ENCODE peak calls at places on chromosome 17, in seven cellular contexts. One of them, this sample, is unnamed.

GRCh38 chr17:34226011-34226410 is 29.1 kb upstream of the CCL2 start:
- DNase-seq in colonic mucosa: no peak
- DNase-seq in upper lobe of left lung: no peak
- DNase-seq in right lobe of liver: no peak
- DNase-seq in PC-3: no peak
- DNase-seq in AG09309: no peak
- DNase-seq in left ventricle myocardium inferior: no peak
- DNase-seq in this sample: no peak

GRCh38 chr17:36527851-36528250 is 6.8 kb downstream of the MYO19 start:
- DNase-seq in colonic mucosa: no peak
- DNase-seq in upper lobe of left lung: no peak
- DNase-seq in right lobe of liver: no peak
- DNase-seq in PC-3: no peak
- DNase-seq in AG09309: no peak
- DNase-seq in left ventricle myocardium inferior: no peak
- DNase-seq in this sample: no peak

GRCh38 chr17:6753006-6753445 is 2.8 kb upstream of the XAF1 start:
- DNase-seq in colonic mucosa: peak; percentile 33
- DNase-seq in upper lobe of left lung: peak; percentile 43
- DNase-seq in right lobe of liver: peak; percentile 79
- DNase-seq in PC-3: peak; percentile 44
- DNase-seq in AG09309: peak; percentile 51
- DNase-seq in left ventricle myocardium inferior: peak; percentile 66
- DNase-seq in this sample: no peak

GRCh38 chr17:58269557-58270291 is 11.0 kb downstream of the MPO start:
- DNase-seq in colonic mucosa: no peak
- DNase-seq in upper lobe of left lung: no peak
- DNase-seq in right lobe of liver: no peak
- DNase-seq in PC-3: no peak
- DNase-seq in AG09309: no peak
- DNase-seq in left ventricle myocardium inferior: no peak
- DNase-seq in this sample: no peak

GRCh38 chr17:13437966-13438779 is 163.6 kb downstream of the HS3ST3A1 start:
- DNase-seq in colonic mucosa: peak; percentile 54
- DNase-seq in upper lobe of left lung: no peak
- DNase-seq in right lobe of liver: no peak
- DNase-seq in PC-3: peak; percentile 57
- DNase-seq in AG09309: no peak
- DNase-seq in left ventricle myocardium inferior: no peak
- DNase-seq in this sample: no peak

GRCh38 chr17:18184143-18185007 is 747 bp downstream of the ALKBH5 start:
- DNase-seq in colonic mucosa: peak; percentile 56
- DNase-seq in upper lobe of left lung: peak; percentile 65
- DNase-seq in right lobe of liver: peak; percentile 61
- DNase-seq in PC-3: peak; percentile 20
- DNase-seq in AG09309: no peak
- DNase-seq in left ventricle myocardium inferior: peak; percentile 45
- DNase-seq in this sample: peak; percentile 50

GRCh38 chr17:75767881-75768280 is 2.9 kb upstream of the GALK1 start:
- DNase-seq in colonic mucosa: no peak
- DNase-seq in upper lobe of left lung: no peak
- DNase-seq in right lobe of liver: peak; percentile 3
- DNase-seq in PC-3: no peak
- DNase-seq in AG09309: no peak
- DNase-seq in left ventricle myocardium inferior: no peak
- DNase-seq in this sample: no peak

GRCh38 chr17:38320482-38320881 is 23.3 kb downstream of the GPR179 start:
- DNase-seq in colonic mucosa: no peak
- DNase-seq in upper lobe of left lung: peak; percentile 82
- DNase-seq in right lobe of liver: no peak
- DNase-seq in PC-3: peak; percentile 32
- DNase-seq in AG09309: no peak
- DNase-seq in left ventricle myocardium inferior: no peak
- DNase-seq in this sample: no peak

GRCh38 chr17:14752007-14752406 is 451.1 kb downstream of the HS3ST3B1 start:
- DNase-seq in colonic mucosa: no peak
- DNase-seq in upper lobe of left lung: no peak
- DNase-seq in right lobe of liver: no peak
- DNase-seq in PC-3: no peak
- DNase-seq in AG09309: no peak
- DNase-seq in left ventricle myocardium inferior: no peak
- DNase-seq in this sample: no peak

GRCh38 chr17:39676198-39676819 is 8.1 kb downstream of the PNMT start:
- DNase-seq in colonic mucosa: peak; percentile 83
- DNase-seq in upper lobe of left lung: peak; percentile 91
- DNase-seq in right lobe of liver: no peak
- DNase-seq in PC-3: no peak
- DNase-seq in AG09309: no peak
- DNase-seq in left ventricle myocardium inferior: peak; percentile 76
- DNase-seq in this sample: no peak

GRCh38 chr17:17401271-17401781 is 75.5 kb upstream of the MED9 start:
- DNase-seq in colonic mucosa: no peak
- DNase-seq in upper lobe of left lung: peak; percentile 52
- DNase-seq in right lobe of liver: peak; percentile 79
- DNase-seq in PC-3: peak; percentile 47
- DNase-seq in AG09309: no peak
- DNase-seq in left ventricle myocardium inferior: no peak
- DNase-seq in this sample: no peak

GRCh38 chr17:44097110-44097810 is 26.2 kb downstream of the HDAC5 start:
- DNase-seq in colonic mucosa: no peak
- DNase-seq in upper lobe of left lung: no peak
- DNase-seq in right lobe of liver: peak; percentile 86
- DNase-seq in PC-3: peak; percentile 22
- DNase-seq in AG09309: peak; percentile 45
- DNase-seq in left ventricle myocardium inferior: peak; percentile 79
- DNase-seq in this sample: no peak

GRCh38 chr17:72600934-72601333 is 480.1 kb downstream of the SOX9 start:
- DNase-seq in colonic mucosa: no peak
- DNase-seq in upper lobe of left lung: no peak
- DNase-seq in right lobe of liver: no peak
- DNase-seq in PC-3: peak; percentile 56
- DNase-seq in AG09309: no peak
- DNase-seq in left ventricle myocardium inferior: no peak
- DNase-seq in this sample: no peak

GRCh38 chr17:72604518-72604917 is 483.7 kb downstream of the SOX9 start:
- DNase-seq in colonic mucosa: no peak
- DNase-seq in upper lobe of left lung: no peak
- DNase-seq in right lobe of liver: no peak
- DNase-seq in PC-3: no peak
- DNase-seq in AG09309: no peak
- DNase-seq in left ventricle myocardium inferior: no peak
- DNase-seq in this sample: no peak

GRCh38 chr17:72603346-72604242 is 482.8 kb downstream of the SOX9 start:
- DNase-seq in colonic mucosa: no peak
- DNase-seq in upper lobe of left lung: no peak
- DNase-seq in right lobe of liver: no peak
- DNase-seq in PC-3: no peak
- DNase-seq in AG09309: no peak
- DNase-seq in left ventricle myocardium inferior: no peak
- DNase-seq in this sample: no peak

GRCh38 chr17:72605543-72605942 is 484.7 kb downstream of the SOX9 start:
- DNase-seq in colonic mucosa: no peak
- DNase-seq in upper lobe of left lung: no peak
- DNase-seq in right lobe of liver: no peak
- DNase-seq in PC-3: no peak
- DNase-seq in AG09309: no peak
- DNase-seq in left ventricle myocardium inferior: no peak
- DNase-seq in this sample: no peak

DNA sequence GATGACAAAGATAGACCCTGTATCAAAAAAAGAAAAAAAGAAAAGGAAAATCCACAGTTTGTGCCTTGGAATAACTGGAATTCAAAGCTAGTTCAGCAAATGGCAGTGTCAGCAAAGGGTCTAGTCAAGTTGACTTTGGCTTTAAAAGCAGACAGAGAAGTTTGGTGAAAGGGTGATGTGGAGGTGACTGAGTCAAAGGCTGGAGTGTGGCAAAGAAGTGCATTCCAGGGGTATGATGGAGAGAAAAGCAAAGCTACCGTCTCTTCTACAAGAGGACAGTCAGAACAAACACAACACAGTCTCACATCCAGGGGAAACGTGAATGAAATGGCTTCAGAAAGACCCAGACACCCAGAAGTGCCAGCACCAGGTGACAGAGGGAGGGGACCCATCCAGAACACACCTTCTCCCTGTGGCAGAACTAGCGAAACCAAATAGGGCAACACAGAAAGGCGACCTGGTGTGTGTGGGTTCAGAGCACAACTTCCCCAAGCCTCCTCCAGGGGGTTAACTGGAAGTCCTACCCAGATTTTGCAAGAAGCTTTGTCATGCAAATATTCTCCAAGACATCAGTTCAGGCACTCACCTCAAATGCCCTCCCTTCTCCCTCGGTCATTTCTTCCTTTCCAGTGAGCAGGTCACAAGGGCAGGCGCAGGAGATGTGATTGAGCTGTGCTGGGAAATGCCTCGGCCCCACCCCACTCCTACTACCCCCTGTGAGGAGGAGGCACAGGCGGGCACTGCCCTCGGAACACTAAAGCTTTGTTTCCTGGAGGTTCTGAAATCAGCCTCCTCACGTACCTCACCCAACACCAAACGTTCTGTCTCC is 481.9 kb downstream of the SOX9 start:
- DNase-seq in colonic mucosa: peak; percentile 75
- DNase-seq in upper lobe of left lung: peak; percentile 72
- DNase-seq in right lobe of liver: no peak
- DNase-seq in PC-3: peak; percentile 83
- DNase-seq in AG09309: no peak
- DNase-seq in left ventricle myocardium inferior: no peak
- DNase-seq in this sample: no peak
- TF ChIP-seq CTCF in colonic mucosa: no peak
- TF ChIP-seq CTCF in upper lobe of left lung: no peak
- TF ChIP-seq CTCF in right lobe of liver: no peak
- TF ChIP-seq CTCF in PC-3: peak; percentile 31
- TF ChIP-seq CTCF in AG09309: peak; percentile 42
- TF ChIP-seq CTCF in left ventricle myocardium inferior: no peak
- TF ChIP-seq CTCF in this sample: no peak

GRCh38 chr17:28346746-28347246 is 10.5 kb downstream of the POLDIP2 start:
- DNase-seq in colonic mucosa: no peak
- DNase-seq in upper lobe of left lung: no peak
- DNase-seq in right lobe of liver: peak; percentile 66
- DNase-seq in PC-3: no peak
- DNase-seq in AG09309: no peak
- DNase-seq in left ventricle myocardium inferior: no peak
- DNase-seq in this sample: no peak

GRCh38 chr17:28348979-28349378 is 8.3 kb downstream of the POLDIP2 start:
- DNase-seq in colonic mucosa: no peak
- DNase-seq in upper lobe of left lung: no peak
- DNase-seq in right lobe of liver: no peak
- DNase-seq in PC-3: no peak
- DNase-seq in AG09309: no peak
- DNase-seq in left ventricle myocardium inferior: no peak
- DNase-seq in this sample: no peak

GRCh38 chr17:28345420-28346198 is 10.0 kb downstream of the TNFAIP1 start:
- DNase-seq in colonic mucosa: no peak
- DNase-seq in upper lobe of left lung: no peak
- DNase-seq in right lobe of liver: peak; percentile 62
- DNase-seq in PC-3: no peak
- DNase-seq in AG09309: no peak
- DNase-seq in left ventricle myocardium inferior: peak; percentile 51
- DNase-seq in this sample: no peak

GRCh38 chr17:28346199-28346580 is 10.6 kb downstream of the TNFAIP1 start:
- DNase-seq in colonic mucosa: no peak
- DNase-seq in upper lobe of left lung: no peak
- DNase-seq in right lobe of liver: no peak
- DNase-seq in PC-3: no peak
- DNase-seq in AG09309: no peak
- DNase-seq in left ventricle myocardium inferior: no peak
- DNase-seq in this sample: no peak

DNA sequence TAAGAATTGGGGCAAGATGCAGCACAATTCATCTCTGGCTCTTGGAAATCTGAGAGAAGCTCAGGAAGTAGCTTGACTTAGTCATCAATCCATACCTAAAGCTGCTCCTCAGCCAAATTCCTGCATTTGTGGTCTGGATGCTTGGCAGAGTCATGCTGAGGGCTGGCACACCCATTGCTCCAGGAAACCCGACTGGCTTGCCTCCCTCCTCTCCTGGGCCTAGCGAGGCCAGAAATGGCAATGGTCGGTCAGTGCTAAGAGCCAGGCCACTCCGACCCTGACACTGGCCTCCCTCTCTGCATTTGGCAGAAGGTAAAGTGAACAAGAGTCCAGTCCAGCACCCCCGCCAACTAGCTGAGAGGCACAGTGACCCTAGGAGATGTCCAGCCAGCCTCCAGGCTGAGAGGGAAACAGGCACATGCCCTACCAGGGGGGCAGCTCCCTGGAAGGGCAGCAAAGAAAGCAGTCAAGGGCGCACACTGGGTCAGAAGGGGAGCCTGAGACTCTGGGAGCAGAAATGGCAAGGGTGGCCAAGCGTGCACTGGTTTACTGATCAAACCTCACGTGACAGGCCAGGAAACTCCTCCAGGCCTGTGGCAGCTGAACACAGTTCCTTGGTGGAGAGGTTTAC is 10.0 kb downstream of the POLDIP2 start:
- DNase-seq in colonic mucosa: no peak
- DNase-seq in upper lobe of left lung: no peak
- DNase-seq in right lobe of liver: no peak
- DNase-seq in PC-3: peak; percentile 92
- DNase-seq in AG09309: peak; percentile 83
- DNase-seq in left ventricle myocardium inferior: no peak
- DNase-seq in this sample: no peak
- TF ChIP-seq CTCF in colonic mucosa: no peak
- TF ChIP-seq CTCF in upper lobe of left lung: no peak
- TF ChIP-seq CTCF in right lobe of liver: no peak
- TF ChIP-seq CTCF in PC-3: no peak
- TF ChIP-seq CTCF in AG09309: no peak
- TF ChIP-seq CTCF in left ventricle myocardium inferior: no peak
- TF ChIP-seq CTCF in this sample: no peak

DNA sequence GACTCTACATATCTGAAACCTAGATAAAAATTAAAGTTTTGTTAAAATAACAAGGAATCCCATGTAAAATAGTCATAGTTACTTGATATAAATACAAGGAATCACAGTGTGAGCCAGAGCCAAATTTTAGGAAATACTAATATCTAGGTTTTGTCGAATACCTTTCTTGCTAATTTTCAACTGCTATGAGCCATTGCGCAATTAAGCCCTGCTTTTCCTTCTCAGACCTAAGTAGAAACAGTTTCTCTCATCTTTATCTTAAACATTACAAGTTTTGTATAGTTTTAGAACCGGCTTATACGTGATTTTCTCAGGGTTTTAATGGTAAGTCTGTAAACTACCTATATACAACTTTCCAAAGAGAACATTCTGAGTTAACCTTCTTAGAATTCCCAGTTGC is 157.4 kb upstream of the NOG start:
- DNase-seq in colonic mucosa: no peak
- DNase-seq in upper lobe of left lung: no peak
- DNase-seq in right lobe of liver: no peak
- DNase-seq in PC-3: no peak
- DNase-seq in AG09309: no peak
- DNase-seq in left ventricle myocardium inferior: no peak
- DNase-seq in this sample: no peak
- TF ChIP-seq CTCF in colonic mucosa: no peak
- TF ChIP-seq CTCF in upper lobe of left lung: no peak
- TF ChIP-seq CTCF in right lobe of liver: no peak
- TF ChIP-seq CTCF in PC-3: no peak
- TF ChIP-seq CTCF in AG09309: no peak
- TF ChIP-seq CTCF in left ventricle myocardium inferior: no peak
- TF ChIP-seq CTCF in this sample: no peak

DNA sequence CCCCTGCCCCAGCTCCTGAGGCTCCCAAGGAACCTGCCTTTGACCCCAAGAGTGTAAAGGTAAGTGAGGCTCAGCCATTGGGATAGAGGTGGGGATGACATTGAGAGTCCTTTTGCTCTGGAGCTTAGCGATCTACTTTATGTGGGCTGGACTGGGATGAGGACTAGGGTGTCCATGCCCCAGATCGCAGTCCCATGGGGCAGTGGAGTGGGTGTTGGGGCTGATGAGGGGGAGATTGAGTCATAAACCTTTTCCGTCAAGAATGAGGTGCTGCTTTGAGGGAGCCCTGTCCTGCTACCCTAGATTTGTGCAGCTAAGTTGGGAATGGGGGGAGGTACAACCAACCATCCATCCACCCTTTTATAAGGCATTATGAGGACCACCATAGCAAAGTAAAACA is 351 bp downstream of the MYL4 start:
- DNase-seq in colonic mucosa: no peak
- DNase-seq in upper lobe of left lung: no peak
- DNase-seq in right lobe of liver: no peak
- DNase-seq in PC-3: no peak
- DNase-seq in AG09309: no peak
- DNase-seq in left ventricle myocardium inferior: no peak
- DNase-seq in this sample: no peak
- TF ChIP-seq CTCF in colonic mucosa: no peak
- TF ChIP-seq CTCF in upper lobe of left lung: no peak
- TF ChIP-seq CTCF in right lobe of liver: no peak
- TF ChIP-seq CTCF in PC-3: no peak
- TF ChIP-seq CTCF in AG09309: no peak
- TF ChIP-seq CTCF in left ventricle myocardium inferior: no peak
- TF ChIP-seq CTCF in this sample: no peak

This sample was measured in activated B cell treated with CpG ODN at 0.5 μM for 24 hours.